ENCODE peak calls at places on chromosomes 2 and 18, in four cellular contexts. One of them, this sample, is unnamed.

GRCh38 chr18:56902653-56903052 is 244.2 kb upstream of the BOD1L2 start:
- DNase-seq in left colon: no peak
- DNase-seq in AG08395: no peak
- DNase-seq in putamen: no peak
- DNase-seq in this sample: no peak

GRCh38 chr18:34158881-34159690 is 65.6 kb downstream of the NOL4 start:
- DNase-seq in left colon: peak; percentile 4
- DNase-seq in AG08395: no peak
- DNase-seq in putamen: peak; percentile 80
- DNase-seq in this sample: peak; percentile 71

GRCh38 chr18:778194-779007 is 33.6 kb downstream of the YES1 start:
- DNase-seq in left colon: no peak
- DNase-seq in AG08395: no peak
- DNase-seq in putamen: no peak
- DNase-seq in this sample: no peak

GRCh38 chr18:69854455-69854854 is 93.2 kb downstream of the CD226 start:
- DNase-seq in left colon: no peak
- DNase-seq in AG08395: no peak
- DNase-seq in putamen: no peak
- DNase-seq in this sample: no peak

GRCh38 chr2:46942143-46942526 is 26.5 kb upstream of the MCFD2 start:
- DNase-seq in left colon: peak; percentile 73
- DNase-seq in AG08395: peak; percentile 34
- DNase-seq in putamen: no peak
- DNase-seq in this sample: no peak

GRCh38 chr2:182456784-182457183 is 29.9 kb upstream of the PDE1A start:
- DNase-seq in left colon: no peak
- DNase-seq in AG08395: peak; percentile 3
- DNase-seq in putamen: no peak
- DNase-seq in this sample: no peak

GRCh38 chr2:223619486-223620129 is 17.4 kb upstream of the SCG2 start:
- DNase-seq in left colon: no peak
- DNase-seq in AG08395: no peak
- DNase-seq in putamen: no peak
- DNase-seq in this sample: no peak

GRCh38 chr2:196163285-196163684 is 8.1 kb downstream of the STK17B start:
- DNase-seq in left colon: no peak
- DNase-seq in AG08395: no peak
- DNase-seq in putamen: no peak
- DNase-seq in this sample: no peak

GRCh38 chr2:1824202-1824905 is 80.0 kb upstream of the PXDN start:
- DNase-seq in left colon: no peak
- DNase-seq in AG08395: no peak
- DNase-seq in putamen: peak; percentile 59
- DNase-seq in this sample: no peak

GRCh38 chr2:12045864-12046291 is 299.4 kb downstream of the LPIN1 start:
- DNase-seq in left colon: no peak
- DNase-seq in AG08395: no peak
- DNase-seq in putamen: no peak
- DNase-seq in this sample: no peak

GRCh38 chr2:239767016-239767905 is 257.9 kb downstream of the NDUFA10 start:
- DNase-seq in left colon: no peak
- DNase-seq in AG08395: no peak
- DNase-seq in putamen: no peak
- DNase-seq in this sample: no peak

GRCh38 chr2:120681181-120681580 is 54.5 kb upstream of the GLI2 start:
- DNase-seq in left colon: no peak
- DNase-seq in AG08395: no peak
- DNase-seq in putamen: no peak
- DNase-seq in this sample: no peak

GRCh38 chr2:144508162-144508765 is 11.7 kb downstream of the ZEB2 start:
- DNase-seq in left colon: no peak
- DNase-seq in AG08395: no peak
- DNase-seq in putamen: peak; percentile 90
- DNase-seq in this sample: no peak

GRCh38 chr2:24870440-24870839 is 49.6 kb downstream of the ADCY3 start:
- DNase-seq in left colon: no peak
- DNase-seq in AG08395: no peak
- DNase-seq in putamen: no peak
- DNase-seq in this sample: no peak

GRCh38 chr2:67169417-67170140 is 227.6 kb upstream of the ETAA1 start:
- DNase-seq in left colon: no peak
- DNase-seq in AG08395: no peak
- DNase-seq in putamen: no peak
- DNase-seq in this sample: no peak

GRCh38 chr2:240643093-240643810 is 18.0 kb downstream of the GPR35 start:
- DNase-seq in left colon: no peak
- DNase-seq in AG08395: no peak
- DNase-seq in putamen: no peak
- DNase-seq in this sample: no peak

GRCh38 chr2:189115126-189115525 is 64.4 kb downstream of the COL5A2 start:
- DNase-seq in left colon: no peak
- DNase-seq in AG08395: peak; percentile 9
- DNase-seq in putamen: no peak
- DNase-seq in this sample: no peak

GRCh38 chr2:223316346-223316745 is 264.4 kb downstream of the KCNE4 start:
- DNase-seq in left colon: no peak
- DNase-seq in AG08395: no peak
- DNase-seq in putamen: no peak
- DNase-seq in this sample: no peak

GRCh38 chr2:183242937-183243336 is 118.7 kb downstream of the NUP35 start:
- DNase-seq in left colon: no peak
- DNase-seq in AG08395: no peak
- DNase-seq in putamen: no peak
- DNase-seq in this sample: no peak

GRCh38 chr2:109380502-109381326 is 233.1 kb downstream of the SEPTIN10 start:
- DNase-seq in left colon: no peak
- DNase-seq in AG08395: no peak
- DNase-seq in putamen: no peak
- DNase-seq in this sample: no peak

GRCh38 chr2:47917562-47917961 is 11.3 kb upstream of the FBXO11 start:
- DNase-seq in left colon: no peak
- DNase-seq in AG08395: no peak
- DNase-seq in putamen: no peak
- DNase-seq in this sample: no peak

GRCh38 chr18:26617151-26617554 is 68.8 kb upstream of the KCTD1 start:
- DNase-seq in left colon: no peak
- DNase-seq in AG08395: peak; percentile 75
- DNase-seq in putamen: no peak
- DNase-seq in this sample: no peak

GRCh38 chr2:204725693-204726092 is 180.4 kb downstream of the PARD3B start:
- DNase-seq in left colon: no peak
- DNase-seq in AG08395: no peak
- DNase-seq in putamen: no peak
- DNase-seq in this sample: no peak

GRCh38 chr2:95158441-95158840 is 1.2 kb downstream of the ZNF514 start:
- DNase-seq in left colon: peak; percentile 34
- DNase-seq in AG08395: no peak
- DNase-seq in putamen: no peak
- DNase-seq in this sample: no peak

GRCh38 chr18:58497845-58498244 is 131.0 kb downstream of the ALPK2 start:
- DNase-seq in left colon: no peak
- DNase-seq in AG08395: no peak
- DNase-seq in putamen: no peak
- DNase-seq in this sample: no peak

GRCh38 chr2:72539145-72539552 is 286.7 kb downstream of the EXOC6B start:
- DNase-seq in left colon: no peak
- DNase-seq in AG08395: peak; percentile 46
- DNase-seq in putamen: no peak
- DNase-seq in this sample: no peak

GRCh38 chr2:143068094-143068890 is 60.9 kb upstream of the ARHGAP15 start:
- DNase-seq in left colon: no peak
- DNase-seq in AG08395: no peak
- DNase-seq in putamen: no peak
- DNase-seq in this sample: no peak

GRCh38 chr2:128565441-128565840 is 246.8 kb upstream of the HS6ST1 start:
- DNase-seq in left colon: no peak
- DNase-seq in AG08395: no peak
- DNase-seq in putamen: no peak
- DNase-seq in this sample: no peak

GRCh38 chr2:201574754-201575153 is 68.5 kb downstream of the TMEM237 start:
- DNase-seq in left colon: no peak
- DNase-seq in AG08395: no peak
- DNase-seq in putamen: no peak
- DNase-seq in this sample: no peak

GRCh38 chr2:162127422-162127821 is 24.6 kb downstream of the GCG start:
- DNase-seq in left colon: no peak
- DNase-seq in AG08395: no peak
- DNase-seq in putamen: no peak
- DNase-seq in this sample: no peak

GRCh38 chr2:20897047-20897446 is 74.1 kb upstream of the LDAH start:
- DNase-seq in left colon: no peak
- DNase-seq in AG08395: no peak
- DNase-seq in putamen: no peak
- DNase-seq in this sample: no peak

GRCh38 chr2:205924676-205925075 is 161.3 kb downstream of the INO80D start:
- DNase-seq in left colon: no peak
- DNase-seq in AG08395: no peak
- DNase-seq in putamen: no peak
- DNase-seq in this sample: no peak

GRCh38 chr2:109312902-109313301 is 183.9 kb downstream of the SH3RF3 start:
- DNase-seq in left colon: no peak
- DNase-seq in AG08395: no peak
- DNase-seq in putamen: no peak
- DNase-seq in this sample: no peak

GRCh38 chr2:225512873-225513580 is 113.5 kb downstream of the NYAP2 start:
- DNase-seq in left colon: no peak
- DNase-seq in AG08395: no peak
- DNase-seq in putamen: no peak
- DNase-seq in this sample: no peak